ENCODE peak calls at places on chromosome 9, in six cellular contexts. One of them, this sample, is unnamed.

GRCh38 chr9:123109540-123110279 is 76.2 kb downstream of the GPR21 start:
- DNase-seq in thoracic aorta: no peak
- DNase-seq in sigmoid colon: no peak
- DNase-seq in GM06990: no peak
- DNase-seq in IMR-90: no peak
- DNase-seq in left lung: no peak
- DNase-seq in this sample: no peak

GRCh38 chr9:20540169-20540863 is 82.0 kb downstream of the MLLT3 start:
- DNase-seq in IMR-90: no peak
- DNase-seq in left lung: no peak
- DNase-seq in thoracic aorta: no peak
- DNase-seq in sigmoid colon: no peak
- DNase-seq in GM06990: no peak
- DNase-seq in this sample: no peak

GRCh38 chr9:8760000-8760767 is 960.6 kb upstream of the DMAC1 start:
- DNase-seq in thoracic aorta: no peak
- DNase-seq in GM06990: no peak
- DNase-seq in sigmoid colon: no peak
- DNase-seq in left lung: no peak
- DNase-seq in IMR-90: no peak
- DNase-seq in this sample: no peak

GRCh38 chr9:76181020-76181641 is 213.1 kb downstream of the RFK start:
- DNase-seq in IMR-90: peak
- DNase-seq in thoracic aorta: no peak
- DNase-seq in sigmoid colon: no peak
- DNase-seq in GM06990: no peak
- DNase-seq in left lung: no peak
- DNase-seq in this sample: no peak

GRCh38 chr9:78566948-78567675 is 270.2 kb downstream of the PSAT1 start:
- DNase-seq in sigmoid colon: no peak
- DNase-seq in left lung: no peak
- DNase-seq in thoracic aorta: no peak
- DNase-seq in IMR-90: peak
- DNase-seq in GM06990: no peak
- DNase-seq in this sample: no peak

GRCh38 chr9:79224672-79225433 is 346.9 kb upstream of the TLE4 start:
- DNase-seq in GM06990: no peak
- DNase-seq in IMR-90: peak
- DNase-seq in sigmoid colon: no peak
- DNase-seq in thoracic aorta: no peak
- DNase-seq in left lung: no peak
- DNase-seq in this sample: no peak

GRCh38 chr9:129641751-129642585 is at the start of gene ASB6:
- DNase-seq in left lung: peak
- DNase-seq in sigmoid colon: peak
- DNase-seq in thoracic aorta: peak
- DNase-seq in GM06990: peak
- DNase-seq in IMR-90: peak
- DNase-seq in this sample: peak

GRCh38 chr9:134922066-134922931 is 4.6 kb upstream of the FCN1 start:
- DNase-seq in left lung: peak
- DNase-seq in GM06990: no peak
- DNase-seq in IMR-90: no peak
- DNase-seq in thoracic aorta: no peak
- DNase-seq in sigmoid colon: peak
- DNase-seq in this sample: no peak

GRCh38 chr9:21812945-21813568 is 10.6 kb downstream of the MTAP start:
- DNase-seq in thoracic aorta: no peak
- DNase-seq in sigmoid colon: peak
- DNase-seq in left lung: peak
- DNase-seq in GM06990: peak
- DNase-seq in IMR-90: peak
- DNase-seq in this sample: peak

GRCh38 chr9:78599939-78600338 is 303.0 kb downstream of the PSAT1 start:
- DNase-seq in IMR-90: peak
- DNase-seq in thoracic aorta: no peak
- DNase-seq in GM06990: no peak
- DNase-seq in sigmoid colon: no peak
- DNase-seq in left lung: no peak
- DNase-seq in this sample: no peak

GRCh38 chr9:133252301-133252776 is 22.7 kb downstream of the ABO start:
- DNase-seq in IMR-90: no peak
- DNase-seq in left lung: peak
- DNase-seq in sigmoid colon: no peak
- DNase-seq in GM06990: no peak
- DNase-seq in thoracic aorta: no peak
- DNase-seq in this sample: no peak

GRCh38 chr9:101028346-101029299 is at the start of gene PLPPR1:
- DNase-seq in left lung: peak
- DNase-seq in sigmoid colon: peak
- DNase-seq in IMR-90: peak
- DNase-seq in GM06990: peak
- DNase-seq in thoracic aorta: no peak
- DNase-seq in this sample: no peak

GRCh38 chr9:93686880-93687236 is 110.5 kb downstream of the PHF2 start:
- DNase-seq in left lung: no peak
- DNase-seq in GM06990: no peak
- DNase-seq in sigmoid colon: no peak
- DNase-seq in thoracic aorta: no peak
- DNase-seq in IMR-90: no peak
- DNase-seq in this sample: peak

GRCh38 chr9:104232781-104233341 is 138.8 kb downstream of the SMC2 start:
- DNase-seq in GM06990: no peak
- DNase-seq in IMR-90: no peak
- DNase-seq in thoracic aorta: no peak
- DNase-seq in left lung: no peak
- DNase-seq in sigmoid colon: no peak
- DNase-seq in this sample: no peak

GRCh38 chr9:121770415-121771273 is 119.2 kb downstream of the DAB2IP start:
- DNase-seq in left lung: peak
- DNase-seq in thoracic aorta: no peak
- DNase-seq in IMR-90: peak
- DNase-seq in sigmoid colon: peak
- DNase-seq in GM06990: no peak
- DNase-seq in this sample: no peak

GRCh38 chr9:125654121-125654520 is 52.9 kb downstream of the MAPKAP1 start:
- DNase-seq in GM06990: no peak
- DNase-seq in sigmoid colon: no peak
- DNase-seq in thoracic aorta: no peak
- DNase-seq in IMR-90: no peak
- DNase-seq in left lung: no peak
- DNase-seq in this sample: no peak

GRCh38 chr9:107314763-107315162 is 31.7 kb downstream of the RAD23B start:
- DNase-seq in thoracic aorta: no peak
- DNase-seq in sigmoid colon: no peak
- DNase-seq in GM06990: no peak
- DNase-seq in left lung: no peak
- DNase-seq in IMR-90: no peak
- DNase-seq in this sample: no peak

GRCh38 chr9:94937214-94937903 is 210.9 kb downstream of the AOPEP start:
- DNase-seq in sigmoid colon: no peak
- DNase-seq in IMR-90: peak
- DNase-seq in thoracic aorta: no peak
- DNase-seq in left lung: no peak
- DNase-seq in GM06990: no peak
- DNase-seq in this sample: no peak

GRCh38 chr9:113309204-113309813 is 6.1 kb upstream of the RNF183 start:
- DNase-seq in IMR-90: peak
- DNase-seq in GM06990: no peak
- DNase-seq in sigmoid colon: no peak
- DNase-seq in thoracic aorta: no peak
- DNase-seq in left lung: no peak
- DNase-seq in this sample: no peak

GRCh38 chr9:113929634-113930092 is 53.6 kb downstream of the ZNF618 start:
- DNase-seq in IMR-90: peak
- DNase-seq in left lung: no peak
- DNase-seq in thoracic aorta: no peak
- DNase-seq in GM06990: no peak
- DNase-seq in sigmoid colon: no peak
- DNase-seq in this sample: no peak

GRCh38 chr9:99112750-99113417 is 8.0 kb downstream of the TGFBR1 start:
- DNase-seq in sigmoid colon: no peak
- DNase-seq in thoracic aorta: no peak
- DNase-seq in IMR-90: no peak
- DNase-seq in GM06990: no peak
- DNase-seq in left lung: no peak
- DNase-seq in this sample: no peak

GRCh38 chr9:37760416-37761165 is 7.0 kb downstream of the TRMT10B start:
- DNase-seq in sigmoid colon: no peak
- DNase-seq in IMR-90: peak
- DNase-seq in left lung: no peak
- DNase-seq in GM06990: no peak
- DNase-seq in thoracic aorta: no peak
- DNase-seq in this sample: no peak

GRCh38 chr9:119273984-119274665 is 95.1 kb downstream of the BRINP1 start:
- DNase-seq in sigmoid colon: no peak
- DNase-seq in IMR-90: no peak
- DNase-seq in thoracic aorta: no peak
- DNase-seq in GM06990: no peak
- DNase-seq in left lung: no peak
- DNase-seq in this sample: no peak

GRCh38 chr9:111366978-111367377 is 37.0 kb upstream of the OR2K2 start:
- DNase-seq in left lung: no peak
- DNase-seq in GM06990: no peak
- DNase-seq in IMR-90: no peak
- DNase-seq in sigmoid colon: no peak
- DNase-seq in thoracic aorta: no peak
- DNase-seq in this sample: no peak

GRCh38 chr9:112711050-112711689 is 6.7 kb downstream of the INIP start:
- DNase-seq in GM06990: no peak
- DNase-seq in sigmoid colon: no peak
- DNase-seq in left lung: no peak
- DNase-seq in IMR-90: peak
- DNase-seq in thoracic aorta: no peak
- DNase-seq in this sample: no peak

GRCh38 chr9:20621553-20622329 is 558 bp downstream of the MLLT3 start:
- DNase-seq in thoracic aorta: no peak
- DNase-seq in IMR-90: peak
- DNase-seq in GM06990: peak
- DNase-seq in sigmoid colon: peak
- DNase-seq in left lung: peak
- DNase-seq in this sample: peak

GRCh38 chr9:97412628-97413382 is 909 bp downstream of the TDRD7 start:
- DNase-seq in IMR-90: peak
- DNase-seq in left lung: no peak
- DNase-seq in sigmoid colon: no peak
- DNase-seq in thoracic aorta: no peak
- DNase-seq in GM06990: no peak
- DNase-seq in this sample: no peak

DNA sequence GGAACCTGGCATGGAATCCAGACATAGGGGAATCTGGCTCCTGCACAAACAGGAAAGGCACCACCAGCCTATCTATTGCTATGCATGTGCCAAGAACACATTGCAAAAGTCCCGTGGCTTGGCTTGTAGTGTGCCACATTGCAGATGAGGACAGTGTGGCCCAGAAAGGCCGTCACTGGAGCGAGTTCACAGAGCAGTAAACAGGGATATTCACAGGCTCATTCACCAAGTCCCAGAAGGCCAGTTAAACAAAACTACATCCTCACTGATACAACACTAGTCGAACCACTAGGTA is 39.6 kb upstream of the TRIM32 start:
- DNase-seq in GM06990: no peak
- DNase-seq in IMR-90: no peak
- DNase-seq in sigmoid colon: no peak
- DNase-seq in left lung: no peak
- DNase-seq in thoracic aorta: no peak
- DNase-seq in this sample: no peak
- TF ChIP-seq CTCF in GM06990: no peak
- TF ChIP-seq CTCF in IMR-90: no peak
- TF ChIP-seq CTCF in sigmoid colon: no peak
- TF ChIP-seq CTCF in left lung: no peak
- TF ChIP-seq CTCF in thoracic aorta: no peak
- TF ChIP-seq CTCF in this sample: no peak

DNA sequence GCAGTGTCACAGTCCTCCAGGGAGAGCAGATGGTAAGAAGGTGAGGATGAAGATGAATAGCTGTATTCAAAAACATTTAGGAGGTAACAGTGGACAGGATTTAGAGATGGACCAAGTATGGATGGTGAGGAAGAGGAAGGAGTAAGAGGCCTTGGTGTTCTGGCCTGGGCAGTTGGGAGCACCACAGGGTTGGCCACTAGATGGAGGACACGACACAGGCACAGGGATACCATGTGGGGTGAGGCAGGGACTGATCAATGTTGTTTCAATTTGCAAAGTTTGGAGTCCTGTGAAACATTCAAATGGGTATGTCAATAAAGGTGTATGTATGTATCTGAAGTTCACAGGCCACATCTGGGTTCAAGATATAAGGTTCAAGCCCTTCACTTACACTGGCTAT is 141.1 kb upstream of the RASEF start:
- DNase-seq in left lung: no peak
- DNase-seq in GM06990: no peak
- DNase-seq in sigmoid colon: no peak
- DNase-seq in IMR-90: no peak
- DNase-seq in thoracic aorta: no peak
- DNase-seq in this sample: no peak
- TF ChIP-seq CTCF in left lung: no peak
- TF ChIP-seq CTCF in GM06990: no peak
- TF ChIP-seq CTCF in sigmoid colon: no peak
- TF ChIP-seq CTCF in IMR-90: no peak
- TF ChIP-seq CTCF in thoracic aorta: no peak
- TF ChIP-seq CTCF in this sample: no peak

GRCh38 chr9:127629468-127630081 is 17.5 kb downstream of the STXBP1 start:
- DNase-seq in GM06990: no peak
- DNase-seq in IMR-90: peak
- DNase-seq in left lung: no peak
- DNase-seq in sigmoid colon: no peak
- DNase-seq in thoracic aorta: no peak
- DNase-seq in this sample: no peak
- TF ChIP-seq CTCF in GM06990: peak
- TF ChIP-seq CTCF in IMR-90: peak
- TF ChIP-seq CTCF in left lung: no peak
- TF ChIP-seq CTCF in sigmoid colon: no peak
- TF ChIP-seq CTCF in thoracic aorta: no peak
- TF ChIP-seq CTCF in this sample: no peak

DNA sequence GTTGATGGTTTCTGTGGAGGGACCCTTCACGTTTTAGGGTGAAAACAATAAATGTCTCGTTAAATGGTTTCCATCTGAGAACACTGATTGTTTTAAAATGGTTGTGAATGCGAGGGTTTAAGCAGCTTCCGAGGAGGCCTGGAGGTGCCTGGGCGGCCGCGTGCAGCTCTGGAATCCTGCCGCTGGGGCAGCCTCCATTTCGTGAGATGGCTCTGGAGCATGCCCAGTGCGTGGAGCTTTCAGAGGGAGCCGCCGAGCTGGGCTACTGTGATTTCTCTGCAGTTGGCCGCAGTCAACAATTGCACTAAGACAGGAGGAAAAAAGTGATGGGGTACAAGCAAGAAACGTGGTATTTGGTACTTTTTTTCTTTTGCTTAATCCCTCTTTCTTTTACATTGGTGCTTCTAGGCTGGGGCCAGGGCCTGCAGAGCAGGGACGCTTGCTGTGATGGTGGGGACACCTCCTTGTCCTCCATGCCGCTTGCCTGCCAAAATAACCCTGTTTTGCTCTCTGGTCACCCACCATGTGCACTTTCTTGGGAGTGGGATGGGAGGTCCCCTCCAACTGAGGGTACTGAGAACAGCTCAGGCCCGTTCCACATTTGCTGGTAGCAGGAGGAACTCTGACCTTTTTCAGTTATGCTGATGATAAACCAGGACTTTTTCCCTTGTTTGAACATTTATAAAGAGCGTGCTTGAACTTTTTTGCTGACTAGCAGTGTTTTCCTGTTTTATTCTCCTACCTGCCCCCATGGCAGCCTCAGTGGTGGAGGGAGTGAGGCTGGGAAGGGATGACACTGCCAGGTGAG is 47.1 kb downstream of the EHMT1 start:
- DNase-seq in left lung: no peak
- DNase-seq in GM06990: no peak
- DNase-seq in sigmoid colon: peak
- DNase-seq in thoracic aorta: no peak
- DNase-seq in IMR-90: no peak
- DNase-seq in this sample: no peak
- TF ChIP-seq CTCF in left lung: no peak
- TF ChIP-seq CTCF in GM06990: no peak
- TF ChIP-seq CTCF in sigmoid colon: peak
- TF ChIP-seq CTCF in thoracic aorta: no peak
- TF ChIP-seq CTCF in IMR-90: peak
- TF ChIP-seq CTCF in this sample: no peak